ENCODE peak calls at places on chromosomes 3 and 15, in six cellular contexts. U is anterior cingulate cortex, F is fibroblast of the aortic adventitia, G is upper lobe of right lung, D is ELR, Y is lung microvascular endothelial cell. R is an unnamed sample.

GRCh38 chr3:37862712-37863551 is 1.3 kb downstream of the CTDSPL start:
- DNase-seq in F (peak), G (no peak), Y (peak), U (peak), D (peak), R (no peak)

GRCh38 chr3:124401841-124402240 is 328.4 kb upstream of the UMPS start:
- DNase-seq in F (no peak), G (no peak), D (no peak), Y (no peak), U (no peak), R (no peak)

GRCh38 chr3:15269091-15269989 is 63.0 kb downstream of the SH3BP5 start:
- DNase-seq in Y (peak), D (peak), U (peak), F (peak), G (peak), R (peak)

GRCh38 chr3:195888311-195888761 is 20.0 kb downstream of the TNK2 start:
- DNase-seq in U (no peak), D (no peak), G (no peak), F (no peak), Y (no peak), R (no peak)

GRCh38 chr3:52990637-52991036 is 55.2 kb downstream of the SFMBT1 start:
- DNase-seq in U (no peak), G (no peak), F (no peak), D (no peak), Y (no peak), R (no peak)

GRCh38 chr3:58999779-59000170 is 50.0 kb downstream of the CFAP20DC start:
- DNase-seq in G (no peak), U (no peak), F (peak), D (no peak), Y (no peak), R (no peak)

GRCh38 chr15:27336676-27337075 is 365.7 kb downstream of the GABRG3 start:
- DNase-seq in G (no peak), D (no peak), Y (no peak), U (no peak), F (no peak), R (no peak)

GRCh38 chr3:155192957-155193746 is 100.3 kb downstream of the STRIT1 start:
- DNase-seq in D (no peak), Y (no peak), F (no peak), U (no peak), G (no peak), R (no peak)

GRCh38 chr15:60077581-60078359 is 73.7 kb downstream of the FOXB1 start:
- DNase-seq in F (no peak), D (no peak), U (no peak), G (no peak), Y (no peak), R (no peak)

GRCh38 chr3:109131276-109131675 is 5.2 kb upstream of the C3orf85 start:
- DNase-seq in D (peak), G (no peak), Y (no peak), U (no peak), F (no peak), R (no peak)

GRCh38 chr3:13019243-13019701 is 54.0 kb downstream of the IQSEC1 start:
- DNase-seq in Y (no peak), D (peak), U (no peak), G (no peak), F (peak), R (peak)

GRCh38 chr15:41423979-41424659 is 7.2 kb downstream of the RTF1 start:
- DNase-seq in Y (no peak), G (no peak), U (no peak), D (no peak), F (no peak), R (no peak)

GRCh38 chr3:48493203-48493501 is 10.8 kb downstream of the SHISA5 start:
- DNase-seq in U (no peak), F (no peak), Y (no peak), G (no peak), D (no peak), R (no peak)

GRCh38 chr3:41297750-41298149 is 98.4 kb downstream of the CTNNB1 start:
- DNase-seq in D (no peak), U (no peak), F (no peak), Y (no peak), G (no peak), R (no peak)

GRCh38 chr3:120162400-120162799 is 68.2 kb upstream of the GSK3B start:
- DNase-seq in Y (no peak), U (no peak), G (no peak), F (peak), D (peak), R (no peak)

GRCh38 chr3:84987709-84988504 is 29.1 kb downstream of the CADM2 start:
- DNase-seq in F (peak), Y (no peak), G (no peak), D (no peak), U (no peak), R (no peak)

GRCh38 chr15:80076321-80077318 is 17.1 kb downstream of the ZFAND6 start:
- DNase-seq in Y (no peak), D (peak), F (no peak), U (no peak), G (no peak), R (no peak)

R was measured in sciatic nerve.